ENCODE peak calls at places on chromosomes 4 and X, in nine cellular contexts. F is SJCRH30; I is A549; K is AG09309; Q is CD8-positive, alpha-beta memory T cell; V is endodermal cell; G is SJSA1; P is BJ; Y is fibroblast of lung. X is an unnamed sample.

GRCh38 chr4:95549246-95550138 is 719 bp upstream of the UNC5C start:
- DNase-seq in P (no peak), I (peak; percentile 24), G (peak; percentile 44), K (no peak), V (peak; percentile 86), Y (peak; percentile 62), Q (no peak), F (no peak), X (no peak)

GRCh38 chrX:23782863-23783568 is at the start of gene SAT1:
- DNase-seq in P (peak; percentile 38), K (peak; percentile 72), F (peak; percentile 97), G (peak; percentile 91), Q (peak; percentile 88), I (peak; percentile 97), V (peak; percentile 100), Y (peak; percentile 90), X (peak; percentile 83)

GRCh38 chr4:121696140-121696640 is 590 bp downstream of the ANXA5 start:
- DNase-seq in G (peak; percentile 71), I (peak; percentile 63), Y (peak; percentile 85), Q (peak; percentile 40), V (no peak), P (no peak), K (peak; percentile 71), F (peak; percentile 67), X (peak; percentile 64)

GRCh38 chr4:4521069-4521468 is 20.8 kb downstream of the STX18 start:
- DNase-seq in Y (no peak), F (no peak), K (no peak), G (no peak), V (no peak), P (no peak), Q (no peak), I (no peak), X (no peak)

GRCh38 chr4:23667659-23668058 is 222.2 kb downstream of the PPARGC1A start:
- DNase-seq in Y (no peak), K (no peak), P (no peak), G (no peak), Q (no peak), V (no peak), F (no peak), I (no peak), X (no peak)

GRCh38 chr4:65227628-65228027 is 442.7 kb downstream of the EPHA5 start:
- DNase-seq in F (no peak), K (no peak), V (no peak), I (no peak), P (no peak), G (no peak), Q (no peak), Y (no peak), X (no peak)

GRCh38 chrX:40343319-40343718 is 237.5 kb upstream of the ATP6AP2 start:
- DNase-seq in Y (no peak), F (no peak), Q (no peak), P (no peak), G (no peak), K (no peak), V (no peak), I (no peak), X (no peak)

GRCh38 chrX:40543661-40544328 is 37.0 kb upstream of the ATP6AP2 start:
- DNase-seq in Y (peak; percentile 51), Q (no peak), F (peak; percentile 74), I (peak; percentile 31), P (no peak), G (peak; percentile 45), K (no peak), V (no peak), X (peak; percentile 29)

GRCh38 chr4:123037809-123038208 is 115.4 kb upstream of the NUDT6 start:
- DNase-seq in Y (peak; percentile 81), V (no peak), K (no peak), Q (no peak), F (no peak), G (peak; percentile 42), I (no peak), P (peak; percentile 39), X (no peak)

GRCh38 chr4:17544205-17544604 is 29.2 kb downstream of the CLRN2 start:
- DNase-seq in P (no peak), I (no peak), K (no peak), G (peak; percentile 49), F (peak; percentile 86), V (peak; percentile 75), Q (no peak), Y (no peak), X (no peak)

GRCh38 chr4:70725633-70726032 is 3.9 kb downstream of the RUFY3 start:
- DNase-seq in F (no peak), P (no peak), K (no peak), V (peak; percentile 52), G (no peak), I (no peak), Q (no peak), Y (no peak), X (no peak)

GRCh38 chrX:130393451-130394074 is 8.1 kb upstream of the GPR119 start:
- DNase-seq in F (peak; percentile 66), P (no peak), V (peak; percentile 83), K (peak; percentile 29), I (peak; percentile 60), Y (peak; percentile 27), Q (no peak), G (peak; percentile 7), X (no peak)

GRCh38 chrX:119482497-119483480 is 14.5 kb downstream of the SLC25A5 start:
- DNase-seq in P (no peak), K (no peak), G (peak; percentile 37), V (peak; percentile 88), Y (peak; percentile 39), F (peak; percentile 46), Q (peak; percentile 54), I (peak; percentile 80), X (no peak)

GRCh38 chr4:122045533-122045932 is 93.7 kb upstream of the TRPC3 start:
- DNase-seq in Y (peak; percentile 90), K (peak; percentile 94), V (no peak), F (peak; percentile 97), G (peak; percentile 96), Q (no peak), P (peak; percentile 82), I (peak; percentile 51), X (peak; percentile 89)

DNA sequence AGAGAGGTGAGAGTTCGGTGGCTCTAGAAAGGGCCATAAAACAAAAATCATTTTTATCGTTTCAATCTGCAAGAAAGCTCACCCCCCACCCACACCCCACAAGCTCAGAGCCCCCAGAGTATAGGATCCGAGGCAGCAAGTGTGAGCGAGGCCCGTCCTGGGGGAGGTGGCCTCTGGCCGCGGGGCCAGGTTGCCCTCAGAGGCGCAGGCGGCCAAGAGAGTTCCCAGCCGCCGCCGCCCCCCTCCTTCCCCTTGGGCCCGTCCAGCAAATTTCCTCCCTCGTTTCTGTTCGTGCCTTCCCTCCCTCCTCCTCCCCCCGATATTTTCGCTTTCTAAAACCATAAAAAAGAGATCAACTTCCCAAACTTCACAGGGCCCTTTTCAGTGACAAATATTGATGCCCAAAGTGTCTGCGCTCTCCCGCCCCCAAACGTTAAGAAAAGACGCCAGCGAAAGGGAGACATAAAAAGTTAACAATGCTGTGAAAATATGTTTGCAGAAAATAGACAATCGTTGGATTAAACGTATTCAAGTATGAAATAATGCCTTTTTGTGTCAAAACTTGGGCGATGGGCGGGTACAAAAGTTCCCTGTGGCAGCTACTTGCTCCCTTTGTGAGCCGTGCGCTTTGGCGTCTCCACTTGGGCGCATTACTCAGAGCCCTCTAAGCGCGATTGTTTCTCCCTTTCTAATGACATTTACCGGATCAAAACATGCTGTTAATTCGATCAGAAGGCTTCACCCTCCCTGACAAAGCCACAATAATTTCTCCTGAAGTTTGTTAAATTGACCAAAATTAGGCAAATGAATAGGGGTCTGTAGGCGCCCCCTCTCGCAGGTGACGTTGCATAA is 1.1 kb upstream of the HELT start:
- DNase-seq in P (no peak), Q (no peak), G (no peak), Y (peak; percentile 19), F (no peak), V (peak; percentile 63), K (no peak), I (peak; percentile 25), X (no peak)
- H3K4me3 ChIP-seq in P (no peak overlapping the region), Q (no peak overlapping the region), G (no peak overlapping the region), Y (no peak overlapping the region), F (no peak overlapping the region), V (no peak overlapping the region), K (no peak overlapping the region), I (no peak overlapping the region), X (no peak overlapping the region)

GRCh38 chr4:87014284-87014782 is 79.5 kb downstream of the AFF1 start:
- DNase-seq in Q (no peak), I (no peak), P (peak; percentile 39), V (no peak), G (no peak), K (peak; percentile 32), Y (no peak), F (no peak), X (no peak)
- H3K4me3 ChIP-seq in Q (no peak overlapping the region), I (no peak overlapping the region), P (no peak overlapping the region), V (peak overlapping the region; percentile 46), G (no peak overlapping the region), K (no peak overlapping the region), Y (no peak overlapping the region), F (no peak overlapping the region), X (no peak overlapping the region)

GRCh38 chr4:173526034-173526482 is 4.0 kb downstream of the HAND2 start:
- DNase-seq in K (no peak), G (no peak), F (no peak), Q (no peak), V (peak; percentile 63), I (no peak), P (no peak), Y (no peak), X (no peak)
- H3K4me3 ChIP-seq in K (no peak overlapping the region), G (no peak overlapping the region), F (no peak overlapping the region), Q (no peak overlapping the region), V (peak overlapping the region; percentile 45), I (no peak overlapping the region), P (no peak overlapping the region), Y (no peak overlapping the region), X (no peak overlapping the region)

GRCh38 chr4:15717126-15717525 is 14.3 kb downstream of the BST1 start:
- DNase-seq in Q (no peak), Y (peak; percentile 74), I (no peak), P (peak; percentile 60), F (peak; percentile 54), V (no peak), K (no peak), G (peak; percentile 38), X (no peak)

GRCh38 chr4:15718959-15719358 is 16.1 kb downstream of the BST1 start:
- DNase-seq in F (no peak), G (no peak), P (no peak), Y (no peak), K (no peak), V (no peak), I (no peak), Q (no peak), X (no peak)

GRCh38 chr4:15719506-15719905 is 16.6 kb downstream of the BST1 start:
- DNase-seq in P (no peak), Y (no peak), I (no peak), K (no peak), Q (no peak), V (no peak), G (no peak), F (no peak), X (no peak)

GRCh38 chr4:15717647-15718416 is 15.0 kb downstream of the BST1 start:
- DNase-seq in I (no peak), G (no peak), Y (no peak), P (no peak), F (peak; percentile 34), K (no peak), V (no peak), Q (no peak), X (no peak)

DNA sequence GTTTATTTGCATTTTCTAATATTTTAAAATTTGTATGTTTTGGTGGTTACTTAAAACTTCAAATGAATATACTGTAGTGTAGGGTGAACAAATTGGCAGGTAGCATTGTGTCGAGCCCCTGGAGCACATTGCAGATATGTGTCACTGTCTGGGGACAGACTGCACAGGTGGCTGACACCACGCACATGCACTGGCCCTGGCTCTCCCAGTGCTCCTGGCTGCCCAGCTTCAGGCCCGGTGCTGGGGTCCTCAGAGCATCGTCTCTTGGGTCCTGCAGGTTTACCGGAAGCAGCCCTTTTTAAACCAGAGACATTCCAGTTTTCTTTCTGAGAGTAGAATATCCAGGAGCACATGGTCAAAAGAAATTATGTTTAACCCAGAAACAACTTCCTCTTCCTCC is 15.6 kb downstream of the BST1 start:
- DNase-seq in P (no peak), K (no peak), Q (no peak), Y (no peak), G (no peak), F (no peak), I (no peak), V (no peak), X (no peak)
- H3K4me3 ChIP-seq in P (no peak overlapping the region), K (no peak overlapping the region), Q (no peak overlapping the region), Y (no peak overlapping the region), G (no peak overlapping the region), F (no peak overlapping the region), I (no peak overlapping the region), V (no peak overlapping the region), X (no peak overlapping the region)